ENCODE peak calls at places on chromosomes 1 and 21, in seven cellular contexts. N is iPS-NIHi11, C is ELR, M is cardiac fibroblast, A is upper lobe of left lung, H is activated T-cell treated with anti-CD3 and anti-CD28 coated beads for 1 hour, X is fibroblast of pulmonary artery. J is an unnamed sample.
A peak's percentile ranks its signal among the peaks of the same experiment; 100 is the strongest.

GRCh38 chr1:41660570-41661427 is 176.3 kb upstream of the EDN2 start:
- DNase-seq in X (no peak), A (no peak), C (no peak), H (no peak), N (no peak), M (no peak), J (no peak)

GRCh38 chr1:44436401-44437394 is 31.6 kb downstream of the RNF220 start:
- DNase-seq in N (no peak), A (no peak), H (no peak), X (no peak), M (no peak), C (no peak), J (no peak)

GRCh38 chr1:97033949-97034348 is 312.4 kb downstream of the PTBP2 start:
- DNase-seq in C (no peak), M (no peak), X (no peak), N (no peak), H (no peak), A (no peak), J (no peak)

GRCh38 chr1:237249120-237249519 is 207.1 kb downstream of the RYR2 start:
- DNase-seq in H (no peak), X (no peak), N (no peak), A (no peak), C (no peak), M (no peak), J (no peak)

GRCh38 chr1:207711285-207711684 is 40.6 kb upstream of the CD46 start:
- DNase-seq in A (no peak), C (peak; percentile 32), M (peak; percentile 22), X (peak; percentile 19), N (peak; percentile 37), H (no peak), J (no peak)

GRCh38 chr1:13813398-13814012 is 113.5 kb downstream of the PRDM2 start:
- DNase-seq in M (no peak), C (peak; percentile 6), N (peak; percentile 83), X (peak; percentile 32), H (peak; percentile 39), A (peak; percentile 87), J (no peak)

GRCh38 chr1:12708956-12709555 is 6.9 kb upstream of the AADACL3 start:
- DNase-seq in X (no peak), N (no peak), C (no peak), M (peak; percentile 1), H (no peak), A (no peak), J (no peak)

GRCh38 chr1:18955442-18956188 is 861 bp downstream of the IFFO2 start:
- DNase-seq in M (peak; percentile 38), X (no peak), C (peak; percentile 52), A (peak; percentile 91), N (peak; percentile 71), H (peak; percentile 40), J (no peak)

GRCh38 chr21:44296103-44296519 is 3.7 kb upstream of the PFKL start:
- DNase-seq in H (no peak), M (no peak), C (no peak), A (peak; percentile 74), N (no peak), X (no peak), J (no peak)

GRCh38 chr1:230937370-230937769 is 41.3 kb downstream of the TTC13 start:
- DNase-seq in X (peak; percentile 3), A (no peak), H (no peak), C (no peak), M (no peak), N (no peak), J (no peak)

GRCh38 chr1:156676820-156677615 is at the start of gene NES:
- DNase-seq in M (peak; percentile 74), X (peak; percentile 69), A (peak; percentile 87), N (peak; percentile 78), H (no peak), C (peak; percentile 51), J (no peak)

GRCh38 chr1:9078035-9078948 is 8.9 kb upstream of the SLC2A5 start:
- DNase-seq in C (peak; percentile 89), M (peak; percentile 66), A (no peak), N (no peak), H (no peak), X (no peak), J (no peak)

GRCh38 chr21:32538147-32538792 is 47.1 kb downstream of the TCP10L start:
- DNase-seq in X (no peak), H (peak; percentile 9), A (no peak), M (no peak), C (no peak), N (no peak), J (no peak)

GRCh38 chr1:90335566-90335965 is 340.7 kb downstream of the ZNF326 start:
- DNase-seq in A (no peak), N (no peak), C (no peak), H (no peak), M (no peak), X (no peak), J (no peak)

GRCh38 chr1:194476872-194477271 is 1290.5 kb upstream of the B3GALT2 start:
- DNase-seq in H (no peak), N (no peak), A (no peak), C (peak; percentile 3), X (no peak), M (no peak), J (no peak)

GRCh38 chr1:37599940-37600339 is 4.2 kb upstream of the GNL2 start:
- DNase-seq in M (no peak), H (no peak), X (no peak), C (no peak), A (no peak), N (no peak), J (no peak)

GRCh38 chr21:39611547-39612190 is 1.1 kb upstream of the B3GALT5 start:
- DNase-seq in M (no peak), C (peak; percentile 31), X (no peak), H (no peak), N (no peak), A (peak; percentile 28), J (no peak)

GRCh38 chr1:204649756-204650155 is 35.8 kb downstream of the LRRN2 start:
- DNase-seq in A (peak; percentile 35), H (no peak), X (no peak), C (no peak), N (no peak), M (no peak), J (no peak)

GRCh38 chr1:16032388-16033100 is 10.7 kb downstream of the CLCNKA start:
- DNase-seq in N (peak; percentile 95), X (peak; percentile 85), H (peak; percentile 13), M (peak; percentile 87), A (no peak), C (peak; percentile 91), J (peak; percentile 41)

GRCh38 chr1:199550384-199551067 is 477.0 kb upstream of the NR5A2 start:
- DNase-seq in H (no peak), M (peak; percentile 17), N (peak; percentile 19), X (peak; percentile 29), C (peak; percentile 29), A (no peak), J (no peak)

GRCh38 chr1:26145041-26145959 is 13.6 kb upstream of the FAM110D start:
- DNase-seq in M (peak; percentile 89), X (peak; percentile 87), N (peak; percentile 84), H (peak; percentile 69), A (peak; percentile 73), C (peak; percentile 85), J (peak; percentile 39)

GRCh38 chr21:33650929-33651505 is 8.7 kb downstream of the ITSN1 start:
- DNase-seq in A (no peak), N (no peak), C (no peak), H (no peak), X (peak; percentile 45), M (no peak), J (no peak)

GRCh38 chr1:15760520-15761211 is 2.1 kb downstream of the FBLIM1 start:
- DNase-seq in A (no peak), C (peak; percentile 88), M (peak; percentile 84), X (peak; percentile 94), N (peak; percentile 65), H (no peak), J (peak; percentile 30)

GRCh38 chr1:184881941-184882648 is 92.2 kb downstream of the NIBAN1 start:
- DNase-seq in A (no peak), N (peak; percentile 41), X (peak; percentile 91), M (peak; percentile 55), C (no peak), H (no peak), J (no peak)

GRCh38 chr1:54227836-54228435 is 28.0 kb downstream of the MRPL37 start:
- DNase-seq in X (no peak), H (no peak), N (no peak), C (no peak), A (no peak), M (no peak), J (no peak)

GRCh38 chr1:21904725-21905520 is 32.2 kb downstream of the HSPG2 start:
- DNase-seq in M (peak; percentile 92), N (no peak), A (peak; percentile 73), X (peak; percentile 97), H (no peak), C (peak; percentile 75), J (peak; percentile 70)

GRCh38 chr1:85224734-85225623 is 24.2 kb upstream of the SYDE2 start:
- DNase-seq in N (peak; percentile 60), X (no peak), C (no peak), M (no peak), H (no peak), A (no peak), J (no peak)

J was measured in skeletal muscle cell.